ENCODE peak calls at places on chromosomes 13 and 19, in six cellular contexts. One of them, this sample, is unnamed.
A peak's percentile ranks its signal among the peaks of the same experiment; 100 is the strongest.

GRCh38 chr13:110711778-110712070 is 1.8 kb upstream of the ING1 start:
- DNase-seq in osteoblast: no peak
- DNase-seq in AG04449: no peak
- DNase-seq in iPS DF 6.9: no peak
- DNase-seq in T-helper 2 cell: no peak
- DNase-seq in NCI-H1105: no peak
- DNase-seq in this sample: peak; percentile 41

GRCh38 chr13:41960195-41960699 is 662 bp downstream of the VWA8 start:
- DNase-seq in NCI-H1105: no peak
- DNase-seq in iPS DF 6.9: no peak
- DNase-seq in osteoblast: peak; percentile 73
- DNase-seq in AG04449: no peak
- DNase-seq in T-helper 2 cell: no peak
- DNase-seq in this sample: no peak

GRCh38 chr13:112643759-112644459 is 45.9 kb upstream of the ATP11A start:
- DNase-seq in T-helper 2 cell: no peak
- DNase-seq in osteoblast: no peak
- DNase-seq in NCI-H1105: peak; percentile 54
- DNase-seq in AG04449: no peak
- DNase-seq in iPS DF 6.9: no peak
- DNase-seq in this sample: peak; percentile 29

GRCh38 chr19:498977-499623 is 2.8 kb downstream of the MADCAM1 start:
- DNase-seq in iPS DF 6.9: no peak
- DNase-seq in NCI-H1105: no peak
- DNase-seq in osteoblast: peak; percentile 76
- DNase-seq in AG04449: no peak
- DNase-seq in T-helper 2 cell: no peak
- DNase-seq in this sample: no peak

GRCh38 chr19:47122359-47123335 is 8.0 kb upstream of the SAE1 start:
- DNase-seq in iPS DF 6.9: no peak
- DNase-seq in AG04449: peak; percentile 50
- DNase-seq in T-helper 2 cell: no peak
- DNase-seq in osteoblast: peak; percentile 85
- DNase-seq in NCI-H1105: no peak
- DNase-seq in this sample: no peak

GRCh38 chr13:30577381-30577780 is 40.3 kb upstream of the USPL1 start:
- DNase-seq in AG04449: peak; percentile 58
- DNase-seq in osteoblast: peak; percentile 64
- DNase-seq in iPS DF 6.9: no peak
- DNase-seq in T-helper 2 cell: peak; percentile 52
- DNase-seq in NCI-H1105: no peak
- DNase-seq in this sample: no peak

GRCh38 chr13:29753593-29754485 is 96.6 kb downstream of the UBL3 start:
- DNase-seq in osteoblast: no peak
- DNase-seq in AG04449: no peak
- DNase-seq in NCI-H1105: no peak
- DNase-seq in iPS DF 6.9: no peak
- DNase-seq in T-helper 2 cell: no peak
- DNase-seq in this sample: no peak

GRCh38 chr19:29681422-29682235 is 16.4 kb downstream of the PLEKHF1 start:
- DNase-seq in iPS DF 6.9: no peak
- DNase-seq in osteoblast: peak; percentile 91
- DNase-seq in AG04449: no peak
- DNase-seq in T-helper 2 cell: no peak
- DNase-seq in NCI-H1105: no peak
- DNase-seq in this sample: peak; percentile 74

GRCh38 chr13:40316301-40316700 is 350.1 kb downstream of the FOXO1 start:
- DNase-seq in T-helper 2 cell: no peak
- DNase-seq in AG04449: no peak
- DNase-seq in osteoblast: no peak
- DNase-seq in iPS DF 6.9: no peak
- DNase-seq in NCI-H1105: no peak
- DNase-seq in this sample: no peak

GRCh38 chr13:95246292-95247082 is 54.8 kb downstream of the ABCC4 start:
- DNase-seq in NCI-H1105: peak; percentile 77
- DNase-seq in AG04449: no peak
- DNase-seq in osteoblast: no peak
- DNase-seq in iPS DF 6.9: no peak
- DNase-seq in T-helper 2 cell: no peak
- DNase-seq in this sample: no peak

GRCh38 chr13:105972306-105972721 is 563.1 kb downstream of the EFNB2 start:
- DNase-seq in AG04449: no peak
- DNase-seq in NCI-H1105: peak; percentile 71
- DNase-seq in osteoblast: no peak
- DNase-seq in T-helper 2 cell: no peak
- DNase-seq in iPS DF 6.9: no peak
- DNase-seq in this sample: no peak

GRCh38 chr13:113631341-113632095 is 26.5 kb downstream of the ATP4B start:
- DNase-seq in T-helper 2 cell: no peak
- DNase-seq in iPS DF 6.9: no peak
- DNase-seq in osteoblast: no peak
- DNase-seq in NCI-H1105: no peak
- DNase-seq in AG04449: no peak
- DNase-seq in this sample: peak; percentile 59

GRCh38 chr13:50303963-50304721 is 288.9 kb downstream of the KCNRG start:
- DNase-seq in AG04449: no peak
- DNase-seq in iPS DF 6.9: no peak
- DNase-seq in osteoblast: no peak
- DNase-seq in T-helper 2 cell: no peak
- DNase-seq in NCI-H1105: no peak
- DNase-seq in this sample: no peak

GRCh38 chr19:8592231-8593009 is 15.2 kb upstream of the MYO1F start:
- DNase-seq in iPS DF 6.9: peak; percentile 98
- DNase-seq in NCI-H1105: no peak
- DNase-seq in AG04449: peak; percentile 61
- DNase-seq in osteoblast: peak; percentile 94
- DNase-seq in T-helper 2 cell: peak; percentile 97
- DNase-seq in this sample: peak; percentile 94

GRCh38 chr19:34067861-34068271 is 104.4 kb upstream of the LSM14A start:
- DNase-seq in osteoblast: peak; percentile 64
- DNase-seq in T-helper 2 cell: no peak
- DNase-seq in iPS DF 6.9: no peak
- DNase-seq in NCI-H1105: no peak
- DNase-seq in AG04449: no peak
- DNase-seq in this sample: no peak

GRCh38 chr13:25391932-25392331 is 20.2 kb downstream of the ATP8A2 start:
- DNase-seq in T-helper 2 cell: no peak
- DNase-seq in iPS DF 6.9: no peak
- DNase-seq in osteoblast: no peak
- DNase-seq in NCI-H1105: no peak
- DNase-seq in AG04449: no peak
- DNase-seq in this sample: no peak

GRCh38 chr19:6710273-6711077 is 10.0 kb downstream of the C3 start:
- DNase-seq in T-helper 2 cell: no peak
- DNase-seq in NCI-H1105: no peak
- DNase-seq in osteoblast: peak; percentile 83
- DNase-seq in iPS DF 6.9: no peak
- DNase-seq in AG04449: no peak
- DNase-seq in this sample: peak; percentile 74

GRCh38 chr13:114096811-114097503 is 35.5 kb downstream of the RASA3 start:
- DNase-seq in iPS DF 6.9: no peak
- DNase-seq in NCI-H1105: peak; percentile 26
- DNase-seq in T-helper 2 cell: no peak
- DNase-seq in AG04449: no peak
- DNase-seq in osteoblast: peak; percentile 80
- DNase-seq in this sample: peak; percentile 59

GRCh38 chr19:38862321-38863059 is 12.7 kb upstream of the HNRNPL start:
- DNase-seq in NCI-H1105: peak; percentile 87
- DNase-seq in iPS DF 6.9: no peak
- DNase-seq in osteoblast: no peak
- DNase-seq in T-helper 2 cell: no peak
- DNase-seq in AG04449: no peak
- DNase-seq in this sample: no peak

GRCh38 chr13:60139272-60139671 is 24.5 kb downstream of the DIAPH3 start:
- DNase-seq in osteoblast: peak; percentile 63
- DNase-seq in T-helper 2 cell: no peak
- DNase-seq in iPS DF 6.9: no peak
- DNase-seq in AG04449: peak; percentile 17
- DNase-seq in NCI-H1105: no peak
- DNase-seq in this sample: no peak